ENCODE peak calls at places on chromosomes 5 and 9, in seven cellular contexts. L is COR-L47; R is effector memory CD4-positive, alpha-beta T cell; D is GM04504; J is ureter; Q is brain microvascular endothelial cell; N is amygdala. V is an unnamed sample.

GRCh38 chr5:97842687-97843086 is 659.6 kb upstream of the RIOK2 start:
- DNase-seq in D (no peak), J (no peak), N (no peak), R (no peak), Q (no peak), L (no peak), V (no peak)

GRCh38 chr9:32698706-32699277 is 63.3 kb upstream of the TAF1L start:
- DNase-seq in R (no peak), D (no peak), N (no peak), L (no peak), J (no peak), Q (no peak), V (no peak)

GRCh38 chr5:34891981-34892380 is 23.3 kb downstream of the RAD1 start:
- DNase-seq in L (no peak), J (no peak), R (no peak), N (no peak), Q (peak), D (peak), V (no peak)

GRCh38 chr5:56496581-56497063 is 263.5 kb upstream of the ANKRD55 start:
- DNase-seq in L (peak), J (no peak), D (no peak), N (no peak), Q (no peak), R (no peak), V (no peak)

GRCh38 chr9:30574355-30575151 is 1809.9 kb upstream of the ACO1 start:
- DNase-seq in L (no peak), D (no peak), R (no peak), N (no peak), Q (no peak), J (no peak), V (no peak)

GRCh38 chr9:95696701-95697100 is 178.8 kb upstream of the ERCC6L2 start:
- DNase-seq in Q (no peak), L (no peak), J (no peak), N (no peak), R (no peak), D (no peak), V (no peak)

GRCh38 chr5:93151121-93151520 is 429.9 kb downstream of the NR2F1-AS1 start:
- DNase-seq in L (no peak), D (no peak), Q (no peak), R (no peak), N (no peak), J (no peak), V (no peak)

GRCh38 chr5:143170104-143170503 is 233.4 kb downstream of the NR3C1 start:
- DNase-seq in Q (no peak), R (no peak), L (no peak), J (no peak), D (no peak), N (no peak), V (no peak)

GRCh38 chr5:109692852-109693251 is 3.1 kb downstream of the MAN2A1 start:
- DNase-seq in D (no peak), J (no peak), L (no peak), N (no peak), Q (no peak), R (no peak), V (no peak)

GRCh38 chr5:112174959-112175594 is 244.0 kb downstream of the EPB41L4A start:
- DNase-seq in D (no peak), Q (peak), N (no peak), J (no peak), L (peak), R (no peak), V (peak)

GRCh38 chr5:123754903-123755302 is 242.9 kb downstream of the CSNK1G3 start:
- DNase-seq in L (no peak), D (no peak), R (no peak), J (no peak), Q (peak), N (no peak), V (no peak)

GRCh38 chr5:112208699-112209615 is 210.1 kb downstream of the EPB41L4A start:
- DNase-seq in R (no peak), N (no peak), Q (no peak), D (no peak), L (no peak), J (no peak), V (no peak)

GRCh38 chr5:31237159-31237558 is 43.7 kb downstream of the CDH6 start:
- DNase-seq in J (no peak), L (no peak), D (no peak), R (no peak), Q (no peak), N (no peak), V (no peak)

V was measured in GM13976.